ENCODE peak calls at places on chromosomes 13 and 19, in six cellular contexts. F is pancreas, B is suprapubic skin, Y is SK-N-SH, S is Caco-2, P is thoracic aorta. W is an unnamed sample.

GRCh38 chr19:2181618-2181997 is 17.9 kb downstream of the DOT1L start:
- DNase-seq in F (no peak), B (no peak), Y (no peak), S (no peak), P (no peak), W (no peak)

GRCh38 chr19:45657520-45658163 is 10.4 kb upstream of the GIPR start:
- DNase-seq in F (no peak), B (no peak), Y (peak; percentile 46), S (peak; percentile 71), P (no peak), W (no peak)

GRCh38 chr13:106534844-106535551 is 464 bp downstream of the EFNB2 start:
- DNase-seq in F (peak; percentile 38), B (peak; percentile 68), Y (no peak), S (peak; percentile 40), P (no peak), W (no peak)

GRCh38 chr19:23525265-23525862 is 130.1 kb upstream of the ZNF91 start:
- DNase-seq in F (no peak), B (no peak), Y (no peak), S (peak; percentile 2), P (no peak), W (no peak)

GRCh38 chr19:4208385-4209094 is 20.8 kb upstream of the EBI3 start:
- DNase-seq in F (no peak), B (no peak), Y (peak; percentile 68), S (peak; percentile 62), P (no peak), W (no peak)

GRCh38 chr13:51332566-51333361 is 6.7 kb upstream of the SERPINE3 start:
- DNase-seq in F (no peak), B (no peak), Y (no peak), S (no peak), P (no peak), W (no peak)

GRCh38 chr13:99206226-99206625 is 5.6 kb downstream of the UBAC2 start:
- DNase-seq in F (no peak), B (no peak), Y (no peak), S (no peak), P (no peak), W (no peak)

GRCh38 chr13:97264663-97265062 is 42.5 kb downstream of the MBNL2 start:
- DNase-seq in F (no peak), B (no peak), Y (no peak), S (no peak), P (no peak), W (no peak)

GRCh38 chr13:82766732-82767321 is 1115.4 kb downstream of the SLITRK1 start:
- DNase-seq in F (no peak), B (no peak), Y (no peak), S (no peak), P (no peak), W (no peak)

GRCh38 chr19:23991170-23991569 is 76.5 kb downstream of the ZNF726 start:
- DNase-seq in F (no peak), B (no peak), Y (no peak), S (no peak), P (no peak), W (no peak)

GRCh38 chr13:21837841-21838551 is 167.1 kb downstream of the FGF9 start:
- DNase-seq in F (no peak), B (no peak), Y (no peak), S (peak; percentile 25), P (no peak), W (no peak)

GRCh38 chr19:58406818-58407657 is 1.4 kb upstream of the ZNF584 start:
- DNase-seq in F (no peak), B (no peak), Y (no peak), S (peak; percentile 36), P (no peak), W (no peak)

GRCh38 chr19:34430738-34431625 is 2.8 kb downstream of the UBA2 start:
- DNase-seq in F (no peak), B (no peak), Y (peak; percentile 77), S (peak; percentile 49), P (no peak), W (no peak)

GRCh38 chr13:27607125-27607524 is 13.2 kb downstream of the LNX2 start:
- DNase-seq in F (no peak), B (no peak), Y (no peak), S (no peak), P (no peak), W (peak; percentile 76)

GRCh38 chr13:67935655-67936054 is 705.5 kb upstream of the PCDH9 start:
- DNase-seq in F (no peak), B (no peak), Y (no peak), S (no peak), P (no peak), W (no peak)

GRCh38 chr13:112053744-112054615 is 13.0 kb upstream of the SOX1 start:
- DNase-seq in F (no peak), B (no peak), Y (no peak), S (no peak), P (no peak), W (no peak)

GRCh38 chr19:3183721-3184641 is 1.7 kb upstream of the NCLN start:
- DNase-seq in F (no peak), B (no peak), Y (no peak), S (no peak), P (no peak), W (no peak)

GRCh38 chr19:9862897-9863296 is 27.8 kb downstream of the PIN1 start:
- DNase-seq in F (no peak), B (no peak), Y (no peak), S (no peak), P (no peak), W (no peak)

DNA sequence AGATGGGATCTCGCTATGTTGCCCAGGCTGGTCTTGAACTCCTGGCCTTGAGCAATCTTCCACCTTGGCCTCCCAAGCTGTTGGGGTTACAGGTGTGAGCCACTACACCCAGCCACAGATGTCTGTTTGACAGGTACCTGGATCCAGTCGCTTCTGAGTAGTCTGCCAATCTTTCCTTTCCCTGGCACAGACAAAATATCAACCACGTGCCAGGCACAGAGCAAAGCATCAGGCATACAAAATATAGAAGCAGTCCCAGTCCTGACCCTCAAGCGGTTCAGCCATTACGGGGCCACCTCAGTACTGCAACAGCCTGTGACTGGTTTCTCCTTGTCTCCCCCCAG is 3.8 kb downstream of the ELAVL1 start:
- DNase-seq in F (no peak), B (no peak), Y (no peak), S (no peak), P (no peak), W (no peak)
- H3K4me1 ChIP-seq in F (peaks cover 6% of the 10 kb centered on the region), B (peaks cover 62% of the 10 kb centered on the region), Y (peaks cover 5% of the 10 kb centered on the region), S (peaks cover 12% of the 10 kb centered on the region), P (peaks cover 29% of the 10 kb centered on the region), W (peaks cover 49% of the 10 kb centered on the region)

DNA sequence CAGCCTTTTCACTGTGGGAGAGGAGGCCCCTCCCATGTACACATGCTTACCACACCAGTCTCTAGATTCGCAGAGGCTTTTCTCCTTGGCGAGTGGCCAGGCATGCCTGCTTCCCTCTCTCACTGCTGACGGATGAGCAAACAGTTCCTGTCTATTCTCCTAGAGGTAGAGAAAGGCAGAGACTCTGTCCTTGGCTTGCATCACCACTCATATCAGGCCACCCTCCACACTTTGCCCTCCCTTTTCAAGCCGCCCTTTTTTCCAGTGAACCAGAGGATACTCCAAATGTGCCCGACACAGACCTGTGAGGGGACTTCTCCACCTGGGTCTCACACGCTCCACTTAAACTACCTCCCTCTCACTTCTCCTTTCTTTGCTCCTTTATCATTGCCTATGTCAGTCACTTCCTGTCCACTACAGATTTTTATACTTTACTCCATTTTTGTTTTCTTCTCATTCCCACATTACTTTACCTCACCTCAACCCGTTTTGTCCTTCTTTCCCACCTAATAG is 284.6 kb downstream of the DNAJC15 start:
- DNase-seq in F (peak; percentile 67), B (peak; percentile 87), Y (peak; percentile 71), S (peak; percentile 51), P (peak; percentile 19), W (no peak)
- TF ChIP-seq CTCF in F (no peak), B (no peak), Y (no peak), S (no peak), P (no peak), W (no peak)

GRCh38 chr13:91135949-91136348 is 211.5 kb upstream of the MIR17HG start:
- DNase-seq in F (no peak), B (no peak), Y (no peak), S (no peak), P (no peak), W (no peak)
- H3K36me3 ChIP-seq in F (no peaks in the 10 kb centered on the region), B (no peaks in the 10 kb centered on the region), Y (no peaks in the 10 kb centered on the region), S (no peaks in the 10 kb centered on the region), P (no peaks in the 10 kb centered on the region), W (no peaks in the 10 kb centered on the region)

GRCh38 chr19:11363881-11364280 is 8.6 kb downstream of the PLPPR2 start:
- DNase-seq in F (no peak), B (no peak), Y (no peak), S (no peak), P (no peak), W (no peak)

GRCh38 chr19:11361771-11362731 is 6.8 kb downstream of the PLPPR2 start:
- DNase-seq in F (peak; percentile 35), B (no peak), Y (peak; percentile 31), S (no peak), P (no peak), W (peak; percentile 70)

GRCh38 chr19:11364296-11364904 is 9.2 kb downstream of the PLPPR2 start:
- DNase-seq in F (no peak), B (no peak), Y (no peak), S (no peak), P (no peak), W (peak; percentile 77)

GRCh38 chr19:11364935-11365334 is 9.5 kb upstream of the SWSAP1 start:
- DNase-seq in F (no peak), B (no peak), Y (no peak), S (no peak), P (no peak), W (no peak)

DNA sequence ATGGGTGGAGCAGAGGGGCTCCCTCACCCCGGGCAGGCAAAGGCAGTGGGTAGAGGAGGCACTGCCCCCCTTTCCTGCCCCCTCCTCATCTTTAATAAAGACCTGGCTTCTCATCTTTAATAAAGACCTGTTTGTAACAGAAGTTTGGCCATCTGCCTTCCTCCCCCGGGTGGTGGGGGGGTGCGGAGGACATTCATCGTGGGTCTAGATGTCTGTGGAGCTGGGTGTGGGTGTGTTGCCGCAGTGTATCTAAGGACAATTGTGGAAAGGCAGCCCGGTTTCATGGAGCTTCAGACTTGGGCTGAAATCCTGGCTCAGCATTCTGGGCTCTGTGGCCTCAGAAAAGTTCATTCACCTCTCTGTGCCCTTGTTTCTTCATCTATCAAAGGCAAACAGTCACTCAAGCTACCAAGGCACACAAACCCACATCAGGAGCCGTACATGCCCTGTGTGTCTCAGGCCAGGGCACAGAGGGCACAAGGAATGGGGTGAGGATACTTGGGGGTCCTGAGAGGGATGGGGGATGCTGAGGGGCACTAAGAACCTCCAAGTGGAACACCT is 8.8 kb upstream of the SWSAP1 start:
- DNase-seq in F (no peak), B (no peak), Y (no peak), S (no peak), P (no peak), W (no peak)
- H3K4me1 ChIP-seq in F (no peaks in the 10 kb centered on the region), B (peaks cover 4% of the 10 kb centered on the region), Y (no peaks in the 10 kb centered on the region), S (no peaks in the 10 kb centered on the region), P (no peaks in the 10 kb centered on the region), W (no peaks in the 10 kb centered on the region)

GRCh38 chr19:13932911-13933393 is 5.3 kb downstream of the PODNL1 start:
- DNase-seq in F (no peak), B (no peak), Y (peak; percentile 18), S (no peak), P (no peak), W (peak; percentile 81)
- TF ChIP-seq CTCF in F (no peak), B (no peak), Y (no peak), S (no peak), P (no peak), W (no peak)

GRCh38 chr13:110681868-110682550 is 23.9 kb downstream of the CARS2 start:
- DNase-seq in F (no peak), B (no peak), Y (no peak), S (no peak), P (no peak), W (no peak)
- H3K36me3 ChIP-seq in F (peaks cover 17% of the 10 kb centered on the region), B (peaks cover 83% of the 10 kb centered on the region), Y (peaks cover 56% of the 10 kb centered on the region), S (peaks cover 4% of the 10 kb centered on the region), P (peaks cover 44% of the 10 kb centered on the region), W (peaks cover 7% of the 10 kb centered on the region)

GRCh38 chr19:29247912-29248311 is 35.0 kb upstream of the UQCRFS1 start:
- DNase-seq in F (no peak), B (peak; percentile 38), Y (no peak), S (peak; percentile 8), P (no peak), W (no peak)
- H3K4me1 ChIP-seq in F (no peaks in the 10 kb centered on the region), B (peaks cover 5% of the 10 kb centered on the region), Y (no peaks in the 10 kb centered on the region), S (no peaks in the 10 kb centered on the region), P (no peaks in the 10 kb centered on the region), W (no peaks in the 10 kb centered on the region)